ENCODE peak calls at places on chromosomes 3 and 15, in four cellular contexts. M is GM12891, L is K562, E is GM12878. Z is an unnamed sample.

GRCh38 chr3:153311531-153311930 is 149.5 kb downstream of the RAP2B start:
- DNase-seq in M (no peak), L (no peak), E (no peak), Z (no peak)

GRCh38 chr3:29409409-29409808 is 128.5 kb downstream of the RBMS3 start:
- DNase-seq in M (no peak), L (no peak), E (no peak), Z (no peak)

GRCh38 chr3:195028877-195029606 is 241.9 kb downstream of the XXYLT1 start:
- DNase-seq in M (no peak), L (no peak), E (no peak), Z (no peak)

GRCh38 chr3:98817546-98817945 is 54.4 kb downstream of the ST3GAL6 start:
- DNase-seq in M (peak; percentile 9), L (peak; percentile 41), E (no peak), Z (no peak)

GRCh38 chr3:172626241-172626640 is 84.6 kb downstream of the NCEH1 start:
- DNase-seq in M (no peak), L (no peak), E (no peak), Z (no peak)

GRCh38 chr15:58264068-58264971 is 126.1 kb downstream of the AQP9 start:
- DNase-seq in M (no peak), L (no peak), E (no peak), Z (no peak)

GRCh38 chr3:168223085-168223484 is 127.4 kb upstream of the GOLIM4 start:
- DNase-seq in M (no peak), L (no peak), E (no peak), Z (no peak)

GRCh38 chr3:85710490-85710889 is 751.7 kb downstream of the CADM2 start:
- DNase-seq in M (no peak), L (no peak), E (no peak), Z (no peak)

GRCh38 chr15:69551391-69552056 is 98.9 kb downstream of the RPLP1 start:
- DNase-seq in M (no peak), L (no peak), E (no peak), Z (no peak)

GRCh38 chr15:60390931-60391501 is 6.8 kb downstream of the ANXA2 start:
- DNase-seq in M (no peak), L (peak; percentile 48), E (no peak), Z (no peak)

GRCh38 chr3:189363856-189364255 is 192.1 kb downstream of the TPRG1 start:
- DNase-seq in M (no peak), L (no peak), E (no peak), Z (no peak)

GRCh38 chr15:64151727-64152506 is at the start of gene SNX22:
- DNase-seq in M (peak; percentile 37), L (no peak), E (no peak), Z (no peak)

GRCh38 chr3:17973559-17973906 is 231.1 kb upstream of the TBC1D5 start:
- DNase-seq in M (no peak), L (no peak), E (no peak), Z (no peak)

GRCh38 chr3:20173844-20174410 is 12.1 kb downstream of the SGO1 start:
- DNase-seq in M (no peak), L (no peak), E (no peak), Z (no peak)

GRCh38 chr15:51751687-51752683 is 588 bp downstream of the TMOD2 start:
- DNase-seq in M (peak; percentile 32), L (peak; percentile 53), E (no peak), Z (no peak)

GRCh38 chr3:127822166-127822835 is at the start of gene MGLL:
- DNase-seq in M (no peak), L (no peak), E (no peak), Z (no peak)

GRCh38 chr15:59148160-59148810 is 43.3 kb downstream of the CCNB2 start:
- DNase-seq in M (no peak), L (no peak), E (no peak), Z (no peak)

GRCh38 chr3:20069178-20069532 is 28.9 kb downstream of the KAT2B start:
- DNase-seq in M (no peak), L (no peak), E (no peak), Z (no peak)

GRCh38 chr3:77296527-77296926 is 256.6 kb downstream of the ROBO2 start:
- DNase-seq in M (no peak), L (peak; percentile 4), E (no peak), Z (no peak)

GRCh38 chr3:186882125-186882524 is 39.6 kb downstream of the ADIPOQ start:
- DNase-seq in M (no peak), L (no peak), E (no peak), Z (no peak)
- TF ChIP-seq SPI1 in M (no peak), L (no peak), E (no peak), Z (no peak)

DNA sequence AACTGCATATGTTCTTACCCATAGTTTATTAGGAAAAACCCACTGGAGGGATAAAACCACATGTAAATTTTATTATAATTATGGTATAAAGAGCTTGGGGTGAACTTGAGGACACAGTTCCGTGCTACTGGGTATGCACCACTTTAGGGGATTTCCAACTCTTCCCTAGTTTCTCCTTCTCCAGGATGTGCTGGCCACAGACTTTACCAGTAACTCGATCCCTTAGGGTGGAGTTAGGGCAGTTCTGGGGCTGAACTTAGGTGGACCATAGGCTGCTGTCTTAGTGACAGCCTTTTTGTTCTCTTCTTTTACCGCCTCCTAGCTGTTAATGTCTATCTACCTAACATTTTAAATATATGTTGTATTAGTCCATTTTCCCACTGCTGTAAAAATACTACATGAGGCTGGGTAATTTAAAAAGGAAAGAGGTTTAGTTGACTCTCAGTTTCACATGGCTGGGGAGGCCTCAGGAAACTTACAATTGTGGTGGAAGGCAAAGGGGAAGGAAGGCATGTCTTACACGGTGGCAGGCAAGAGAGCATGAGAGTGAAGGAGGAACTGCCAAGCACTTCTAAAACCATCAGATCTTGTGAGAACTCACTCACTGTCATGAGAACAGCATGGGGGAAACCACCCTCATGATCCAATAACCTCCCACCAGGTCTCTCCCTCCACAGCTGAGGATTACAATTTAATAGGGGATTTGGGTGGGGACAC is 8.7 kb upstream of the AADACL2 start:
- DNase-seq in M (no peak), L (no peak), E (no peak), Z (no peak)
- TF ChIP-seq SPI1 in M (no peak), L (no peak), E (no peak), Z (no peak)

GRCh38 chr3:157064402-157064801 is 95.5 kb downstream of the CCNL1 start:
- DNase-seq in M (no peak), L (no peak), E (peak; percentile 48), Z (no peak)

GRCh38 chr3:157065201-157065600 is 94.7 kb downstream of the CCNL1 start:
- DNase-seq in M (no peak), L (no peak), E (no peak), Z (no peak)

GRCh38 chr3:157069406-157069805 is 90.5 kb downstream of the CCNL1 start:
- DNase-seq in M (no peak), L (no peak), E (no peak), Z (no peak)

GRCh38 chr3:157066335-157067071 is 93.4 kb downstream of the CCNL1 start:
- DNase-seq in M (no peak), L (no peak), E (no peak), Z (no peak)

GRCh38 chr3:157067114-157067513 is 92.8 kb downstream of the CCNL1 start:
- DNase-seq in M (no peak), L (no peak), E (no peak), Z (no peak)
- TF ChIP-seq SPI1 in M (no peak), L (no peak), E (no peak), Z (no peak)

GRCh38 chr3:65974505-65974904 is 64.2 kb downstream of the MAGI1 start:
- DNase-seq in M (no peak), L (no peak), E (no peak), Z (no peak)

GRCh38 chr3:65968996-65969395 is 69.7 kb downstream of the MAGI1 start:
- DNase-seq in M (no peak), L (no peak), E (no peak), Z (no peak)

GRCh38 chr3:65971281-65972252 is 67.2 kb downstream of the MAGI1 start:
- DNase-seq in M (no peak), L (no peak), E (no peak), Z (no peak)

GRCh38 chr3:65975031-65975430 is 63.7 kb downstream of the MAGI1 start:
- DNase-seq in M (no peak), L (no peak), E (no peak), Z (no peak)

DNA sequence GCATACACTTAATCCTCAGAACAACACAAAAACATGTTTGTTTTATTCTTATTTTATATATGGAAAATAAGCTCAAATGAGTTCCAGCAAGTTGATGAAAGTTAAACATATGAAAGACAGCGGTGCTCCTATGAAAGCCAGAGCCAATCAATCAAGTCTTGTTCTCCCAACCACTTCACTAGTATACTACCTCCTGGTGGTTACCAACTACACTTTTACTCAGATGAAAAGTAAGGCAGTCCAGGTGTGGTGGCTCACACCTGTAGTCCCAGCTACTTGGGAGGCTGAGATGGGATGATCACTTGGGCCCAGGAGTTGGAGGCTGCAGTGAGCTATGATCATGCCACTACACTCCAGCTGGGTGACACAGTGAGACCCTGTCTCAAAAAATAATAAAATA is 66.0 kb downstream of the MAGI1 start:
- DNase-seq in M (no peak), L (no peak), E (no peak), Z (no peak)
- TF ChIP-seq SPI1 in M (no peak), L (no peak), E (no peak), Z (no peak)

GRCh38 chr3:23206371-23206770 is 3.2 kb downstream of the UBE2E2 start:
- DNase-seq in M (no peak), L (no peak), E (no peak), Z (no peak)
- TF ChIP-seq SPI1 in M (no peak), L (no peak), E (no peak), Z (no peak)

GRCh38 chr3:32109256-32109655 is 2.8 kb downstream of the GPD1L start:
- DNase-seq in M (no peak), L (no peak), E (no peak), Z (no peak)
- TF ChIP-seq SPI1 in M (no peak), L (no peak), E (no peak), Z (no peak)

DNA sequence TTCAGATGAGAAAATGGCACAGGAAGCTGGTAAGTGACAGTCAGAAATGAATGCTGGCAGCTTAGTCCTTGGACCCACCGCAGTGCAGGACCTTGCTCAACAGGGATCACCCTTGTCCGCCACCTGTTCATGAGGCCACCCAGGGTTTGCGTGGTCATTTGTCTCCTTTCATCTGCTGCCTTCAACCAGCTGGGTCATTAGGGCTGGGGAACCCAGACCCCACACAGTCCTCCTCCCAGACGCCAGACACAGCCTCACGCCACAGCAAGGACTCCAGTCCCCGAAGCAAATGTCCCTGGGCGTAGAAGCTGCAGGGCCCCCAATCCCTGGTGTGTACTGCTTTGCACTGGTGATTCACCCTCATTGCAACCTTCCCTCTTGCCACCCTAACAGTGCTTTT is 8.6 kb upstream of the LRRK1 start:
- DNase-seq in M (no peak), L (no peak), E (no peak), Z (no peak)
- TF ChIP-seq SPI1 in M (no peak), L (no peak), E (no peak), Z (no peak)

DNA sequence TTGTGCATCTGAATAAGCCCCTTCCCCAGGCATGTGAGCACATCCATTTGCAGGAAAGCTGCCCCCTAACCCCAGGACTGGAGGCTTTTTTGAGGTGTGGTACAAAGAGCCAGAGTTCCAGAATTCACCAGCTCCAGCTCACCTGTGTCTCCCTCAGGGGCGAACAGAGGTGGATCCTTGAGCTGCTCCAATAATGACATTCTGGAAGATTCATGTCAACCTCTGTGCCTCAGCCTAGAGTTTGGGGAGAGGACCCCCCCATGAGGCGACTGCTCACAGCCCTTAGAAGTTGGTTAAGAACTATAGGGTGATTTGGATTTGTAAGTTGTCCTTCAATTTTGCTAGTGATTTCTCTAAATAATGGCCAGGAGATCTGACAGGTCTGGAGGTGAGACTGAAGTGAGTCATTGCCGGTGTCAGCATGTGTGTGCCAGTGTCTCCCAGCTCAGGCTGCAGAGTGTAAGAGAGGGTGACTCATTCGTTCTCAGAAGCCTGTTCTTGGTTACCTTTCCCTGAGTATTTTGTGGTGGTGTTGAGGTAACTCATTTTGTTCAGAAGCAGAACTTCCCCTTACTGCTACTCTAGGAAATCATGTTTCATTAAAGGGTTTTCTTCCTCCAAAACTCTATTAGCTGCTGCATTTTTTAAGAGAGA is 136.9 kb upstream of the TOPAZ1 start:
- DNase-seq in M (peak; percentile 56), L (no peak), E (peak; percentile 81), Z (no peak)
- TF ChIP-seq SPI1 in M (no peak), L (no peak), E (no peak), Z (no peak)